ENCODE peak calls at places on chromosomes 11 and 22, in five cellular contexts. One of them, this sample, is unnamed.

GRCh38 chr11:68870470-68870869 is 28.8 kb upstream of the CPT1A start:
- DNase-seq in HepG2: no peak
- DNase-seq in K562: no peak
- DNase-seq in H1: no peak
- DNase-seq in GM12878: no peak
- DNase-seq in this sample: no peak

GRCh38 chr11:114705280-114706024 is 27.1 kb downstream of the NXPE2 start:
- DNase-seq in HepG2: no peak
- DNase-seq in K562: no peak
- DNase-seq in H1: no peak
- DNase-seq in GM12878: no peak
- DNase-seq in this sample: no peak

GRCh38 chr11:8640305-8640932 is 42.0 kb downstream of the TRIM66 start:
- DNase-seq in HepG2: no peak
- DNase-seq in K562: peak
- DNase-seq in H1: no peak
- DNase-seq in GM12878: no peak
- DNase-seq in this sample: no peak

GRCh38 chr11:87251560-87251959 is 213.8 kb downstream of the TMEM135 start:
- DNase-seq in HepG2: no peak
- DNase-seq in K562: no peak
- DNase-seq in H1: no peak
- DNase-seq in GM12878: no peak
- DNase-seq in this sample: no peak

GRCh38 chr11:117993988-117994741 is 8.0 kb downstream of the IL10RA start:
- DNase-seq in HepG2: no peak
- DNase-seq in K562: no peak
- DNase-seq in H1: no peak
- DNase-seq in GM12878: no peak
- DNase-seq in this sample: no peak

GRCh38 chr11:1297576-1298473 is 11.6 kb downstream of the TOLLIP start:
- DNase-seq in HepG2: no peak
- DNase-seq in K562: no peak
- DNase-seq in H1: no peak
- DNase-seq in GM12878: no peak
- DNase-seq in this sample: no peak

GRCh38 chr11:72824020-72824419 is 9.8 kb downstream of the ATG16L2 start:
- DNase-seq in HepG2: no peak
- DNase-seq in K562: no peak
- DNase-seq in H1: no peak
- DNase-seq in GM12878: no peak
- DNase-seq in this sample: no peak

GRCh38 chr22:42368379-42369249 is 63.6 kb downstream of the NFAM1 start:
- DNase-seq in HepG2: no peak
- DNase-seq in K562: no peak
- DNase-seq in H1: no peak
- DNase-seq in GM12878: no peak
- DNase-seq in this sample: no peak

GRCh38 chr11:78722786-78723185 is 148.1 kb upstream of the NARS2 start:
- DNase-seq in HepG2: no peak
- DNase-seq in K562: no peak
- DNase-seq in H1: no peak
- DNase-seq in GM12878: no peak
- DNase-seq in this sample: no peak

GRCh38 chr22:42805998-42806481 is 51.0 kb downstream of the ARFGAP3 start:
- DNase-seq in HepG2: no peak
- DNase-seq in K562: no peak
- DNase-seq in H1: no peak
- DNase-seq in GM12878: no peak
- DNase-seq in this sample: no peak

GRCh38 chr22:37771081-37771480 is 36.7 kb upstream of the GCAT start:
- DNase-seq in HepG2: no peak
- DNase-seq in K562: no peak
- DNase-seq in H1: no peak
- DNase-seq in GM12878: no peak
- DNase-seq in this sample: no peak

GRCh38 chr22:19932367-19933206 is 9.0 kb upstream of the COMT start:
- DNase-seq in HepG2: no peak
- DNase-seq in K562: no peak
- DNase-seq in H1: no peak
- DNase-seq in GM12878: no peak
- DNase-seq in this sample: no peak

GRCh38 chr22:26927841-26928240 is 270.5 kb downstream of the MIAT start:
- DNase-seq in HepG2: no peak
- DNase-seq in K562: no peak
- DNase-seq in H1: no peak
- DNase-seq in GM12878: no peak
- DNase-seq in this sample: no peak

GRCh38 chr11:71329731-71330130 is 77.4 kb upstream of the SHANK2 start:
- DNase-seq in HepG2: no peak
- DNase-seq in K562: no peak
- DNase-seq in H1: no peak
- DNase-seq in GM12878: no peak
- DNase-seq in this sample: no peak

GRCh38 chr11:35334385-35335090 is 84.8 kb downstream of the SLC1A2 start:
- DNase-seq in HepG2: no peak
- DNase-seq in K562: no peak
- DNase-seq in H1: no peak
- DNase-seq in GM12878: peak
- DNase-seq in this sample: no peak

GRCh38 chr22:27581688-27582087 is 219.9 kb downstream of the MN1 start:
- DNase-seq in HepG2: no peak
- DNase-seq in K562: no peak
- DNase-seq in H1: no peak
- DNase-seq in GM12878: no peak
- DNase-seq in this sample: no peak

GRCh38 chr11:86737752-86738151 is 62.6 kb upstream of the PRSS23 start:
- DNase-seq in HepG2: no peak
- DNase-seq in K562: no peak
- DNase-seq in H1: no peak
- DNase-seq in GM12878: no peak
- DNase-seq in this sample: no peak

GRCh38 chr22:23685205-23685784 is 5.5 kb upstream of the RGL4 start:
- DNase-seq in HepG2: no peak
- DNase-seq in K562: peak
- DNase-seq in H1: no peak
- DNase-seq in GM12878: no peak
- DNase-seq in this sample: no peak

GRCh38 chr11:4826425-4826824 is 5.3 kb downstream of the OR51F2 start:
- DNase-seq in HepG2: no peak
- DNase-seq in K562: no peak
- DNase-seq in H1: no peak
- DNase-seq in GM12878: no peak
- DNase-seq in this sample: no peak

GRCh38 chr11:29119691-29120328 is 897.0 kb downstream of the KCNA4 start:
- DNase-seq in HepG2: no peak
- DNase-seq in K562: no peak
- DNase-seq in H1: no peak
- DNase-seq in GM12878: no peak
- DNase-seq in this sample: no peak

GRCh38 chr11:69339041-69339733 is 45.2 kb downstream of the MYEOV start:
- DNase-seq in HepG2: no peak
- DNase-seq in K562: no peak
- DNase-seq in H1: no peak
- DNase-seq in GM12878: no peak
- DNase-seq in this sample: no peak

GRCh38 chr11:83191491-83191890 is 2.0 kb upstream of the ANKRD42 start:
- DNase-seq in HepG2: no peak
- DNase-seq in K562: no peak
- DNase-seq in H1: no peak
- DNase-seq in GM12878: no peak
- DNase-seq in this sample: no peak

GRCh38 chr22:28172948-28173360 is 253.9 kb upstream of the PITPNB start:
- DNase-seq in HepG2: no peak
- DNase-seq in K562: no peak
- DNase-seq in H1: no peak
- DNase-seq in GM12878: no peak
- DNase-seq in this sample: no peak

GRCh38 chr11:100353083-100353482 is 334.0 kb upstream of the ARHGAP42 start:
- DNase-seq in HepG2: no peak
- DNase-seq in K562: no peak
- DNase-seq in H1: no peak
- DNase-seq in GM12878: no peak
- DNase-seq in this sample: no peak

GRCh38 chr11:58739725-58740430 is 8.1 kb upstream of the GLYAT start:
- DNase-seq in HepG2: no peak
- DNase-seq in K562: peak
- DNase-seq in H1: no peak
- DNase-seq in GM12878: no peak
- DNase-seq in this sample: no peak

GRCh38 chr22:46051646-46052045 is 74.7 kb upstream of the WNT7B start:
- DNase-seq in HepG2: no peak
- DNase-seq in K562: no peak
- DNase-seq in H1: no peak
- DNase-seq in GM12878: no peak
- DNase-seq in this sample: no peak

DNA sequence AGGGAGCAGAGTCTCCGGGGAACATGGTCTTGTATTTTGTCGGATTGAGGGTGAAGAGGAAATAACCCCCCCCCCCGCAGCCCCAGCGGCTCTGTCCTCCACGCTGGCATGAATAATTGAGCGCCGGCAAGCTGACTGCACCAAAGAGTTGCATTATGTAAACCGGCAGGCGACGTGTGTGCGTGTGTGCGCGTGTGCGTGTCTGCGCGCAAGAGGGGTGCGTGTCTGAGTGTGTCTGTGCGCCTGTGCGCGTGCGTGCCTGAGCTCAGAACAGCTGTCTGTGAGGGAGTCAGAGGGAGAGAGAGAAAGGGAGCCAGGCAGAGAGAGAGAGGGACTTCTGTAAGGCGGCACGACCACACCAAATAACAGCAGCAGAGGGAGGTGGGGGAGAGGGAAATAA is 94.4 kb downstream of the SCN3B start:
- DNase-seq in HepG2: no peak
- DNase-seq in K562: no peak
- DNase-seq in H1: no peak
- DNase-seq in GM12878: no peak
- DNase-seq in this sample: no peak
- TF ChIP-seq SRF in HepG2: no peak
- TF ChIP-seq SRF in K562: no peak
- TF ChIP-seq SRF in H1: no peak
- TF ChIP-seq SRF in GM12878: no peak
- TF ChIP-seq SRF in this sample: no peak

DNA sequence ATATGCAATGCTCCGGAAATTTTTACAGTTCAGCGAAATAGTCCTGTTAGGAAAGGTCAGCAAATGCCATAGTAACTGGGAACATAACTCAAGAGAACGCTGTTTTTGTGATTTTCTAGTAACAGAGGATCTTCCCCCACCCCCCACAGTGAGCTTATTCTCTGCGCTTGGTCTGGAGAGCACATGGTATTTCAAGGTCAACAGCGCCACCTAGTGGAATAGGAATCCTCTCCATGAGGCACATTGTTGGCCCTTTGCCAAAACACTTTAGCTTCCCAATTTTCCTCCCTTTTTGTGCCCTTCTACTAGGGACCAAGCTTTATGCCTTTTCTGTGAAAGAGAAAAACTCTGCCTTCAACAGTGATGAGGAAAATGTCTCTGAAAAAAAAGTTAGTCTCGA is 13.2 kb upstream of the OR4C12 start:
- DNase-seq in HepG2: peak
- DNase-seq in K562: peak
- DNase-seq in H1: no peak
- DNase-seq in GM12878: no peak
- DNase-seq in this sample: peak
- TF ChIP-seq SRF in HepG2: no peak
- TF ChIP-seq SRF in K562: no peak
- TF ChIP-seq SRF in H1: no peak
- TF ChIP-seq SRF in GM12878: no peak
- TF ChIP-seq SRF in this sample: no peak

GRCh38 chr11:128670631-128671030 is 23.2 kb upstream of the FLI1 start:
- DNase-seq in HepG2: no peak
- DNase-seq in K562: no peak
- DNase-seq in H1: no peak
- DNase-seq in GM12878: no peak
- DNase-seq in this sample: no peak
- TF ChIP-seq SRF in HepG2: no peak
- TF ChIP-seq SRF in K562: no peak
- TF ChIP-seq SRF in H1: no peak
- TF ChIP-seq SRF in GM12878: no peak
- TF ChIP-seq SRF in this sample: no peak

GRCh38 chr22:32623943-32624342 is 149.3 kb downstream of the FBXO7 start:
- DNase-seq in HepG2: peak
- DNase-seq in K562: no peak
- DNase-seq in H1: no peak
- DNase-seq in GM12878: no peak
- DNase-seq in this sample: no peak
- TF ChIP-seq SRF in HepG2: no peak
- TF ChIP-seq SRF in K562: no peak
- TF ChIP-seq SRF in H1: no peak
- TF ChIP-seq SRF in GM12878: no peak
- TF ChIP-seq SRF in this sample: no peak

GRCh38 chr11:120011836-120012235 is 126.1 kb downstream of the TRIM29 start:
- DNase-seq in HepG2: no peak
- DNase-seq in K562: no peak
- DNase-seq in H1: no peak
- DNase-seq in GM12878: no peak
- DNase-seq in this sample: no peak
- TF ChIP-seq SRF in HepG2: no peak
- TF ChIP-seq SRF in K562: no peak
- TF ChIP-seq SRF in H1: no peak
- TF ChIP-seq SRF in GM12878: no peak
- TF ChIP-seq SRF in this sample: no peak

GRCh38 chr22:17559188-17559587 is 4.1 kb upstream of the SLC25A18 start:
- DNase-seq in HepG2: no peak
- DNase-seq in K562: no peak
- DNase-seq in H1: no peak
- DNase-seq in GM12878: no peak
- DNase-seq in this sample: no peak

GRCh38 chr22:17563936-17564391 is 666 bp downstream of the SLC25A18 start:
- DNase-seq in HepG2: no peak
- DNase-seq in K562: no peak
- DNase-seq in H1: no peak
- DNase-seq in GM12878: no peak
- DNase-seq in this sample: no peak

GRCh38 chr22:17566776-17567175 is 3.5 kb downstream of the SLC25A18 start:
- DNase-seq in HepG2: no peak
- DNase-seq in K562: no peak
- DNase-seq in H1: no peak
- DNase-seq in GM12878: no peak
- DNase-seq in this sample: no peak

GRCh38 chr22:17565986-17566687 is 2.8 kb downstream of the SLC25A18 start:
- DNase-seq in HepG2: no peak
- DNase-seq in K562: no peak
- DNase-seq in H1: no peak
- DNase-seq in GM12878: no peak
- DNase-seq in this sample: no peak

GRCh38 chr22:17562906-17563870 is at the start of gene SLC25A18:
- DNase-seq in HepG2: peak
- DNase-seq in K562: peak
- DNase-seq in H1: no peak
- DNase-seq in GM12878: no peak
- DNase-seq in this sample: no peak
- TF ChIP-seq SRF in HepG2: no peak
- TF ChIP-seq SRF in K562: no peak
- TF ChIP-seq SRF in H1: no peak
- TF ChIP-seq SRF in GM12878: no peak
- TF ChIP-seq SRF in this sample: no peak

GRCh38 chr11:56905442-56905841 is 83.3 kb upstream of the OR5AK2 start:
- DNase-seq in HepG2: no peak
- DNase-seq in K562: no peak
- DNase-seq in H1: no peak
- DNase-seq in GM12878: no peak
- DNase-seq in this sample: no peak
- TF ChIP-seq SRF in HepG2: no peak
- TF ChIP-seq SRF in K562: no peak
- TF ChIP-seq SRF in H1: no peak
- TF ChIP-seq SRF in GM12878: no peak
- TF ChIP-seq SRF in this sample: no peak